ENCODE peak calls at places on chromosomes 16 and 17, in five cellular contexts. One of them, this sample, is unnamed.

GRCh38 chr17:8153957-8154607 is 1.9 kb upstream of the PER1 start:
- DNase-seq in breast epithelium: peak
- DNase-seq in lower leg skin: peak
- DNase-seq in stomach: peak
- DNase-seq in tibial nerve: peak
- DNase-seq in this sample: peak

GRCh38 chr17:19492140-19492539 is 41.5 kb upstream of the SLC47A1 start:
- DNase-seq in tibial nerve: no peak
- DNase-seq in stomach: no peak
- DNase-seq in lower leg skin: peak
- DNase-seq in breast epithelium: peak
- DNase-seq in this sample: no peak

GRCh38 chr16:66741131-66741900 is 10.1 kb downstream of the DYNC1LI2 start:
- DNase-seq in tibial nerve: peak
- DNase-seq in stomach: peak
- DNase-seq in breast epithelium: peak
- DNase-seq in lower leg skin: peak
- DNase-seq in this sample: peak

GRCh38 chr16:12543700-12544476 is 259.8 kb downstream of the CPPED1 start:
- DNase-seq in stomach: no peak
- DNase-seq in tibial nerve: no peak
- DNase-seq in lower leg skin: no peak
- DNase-seq in breast epithelium: no peak
- DNase-seq in this sample: no peak

GRCh38 chr16:58269526-58269925 is 25.3 kb downstream of the PRSS54 start:
- DNase-seq in breast epithelium: no peak
- DNase-seq in tibial nerve: no peak
- DNase-seq in lower leg skin: no peak
- DNase-seq in stomach: no peak
- DNase-seq in this sample: no peak

GRCh38 chr17:73521376-73521775 is 122.9 kb downstream of the SDK2 start:
- DNase-seq in lower leg skin: no peak
- DNase-seq in breast epithelium: no peak
- DNase-seq in tibial nerve: no peak
- DNase-seq in stomach: no peak
- DNase-seq in this sample: no peak

GRCh38 chr16:81592353-81592866 is 147.8 kb downstream of the CMIP start:
- DNase-seq in stomach: no peak
- DNase-seq in breast epithelium: no peak
- DNase-seq in tibial nerve: no peak
- DNase-seq in lower leg skin: no peak
- DNase-seq in this sample: no peak

GRCh38 chr17:6853764-6854442 is 22.4 kb upstream of the TEKT1 start:
- DNase-seq in tibial nerve: no peak
- DNase-seq in breast epithelium: no peak
- DNase-seq in stomach: no peak
- DNase-seq in lower leg skin: no peak
- DNase-seq in this sample: no peak

GRCh38 chr16:70437017-70437581 is 1.8 kb downstream of the ST3GAL2 start:
- DNase-seq in lower leg skin: no peak
- DNase-seq in breast epithelium: no peak
- DNase-seq in stomach: no peak
- DNase-seq in tibial nerve: no peak
- DNase-seq in this sample: no peak

GRCh38 chr16:56343661-56344517 is 81.5 kb downstream of the AMFR start:
- DNase-seq in lower leg skin: no peak
- DNase-seq in stomach: no peak
- DNase-seq in breast epithelium: no peak
- DNase-seq in tibial nerve: no peak
- DNase-seq in this sample: no peak

DNA sequence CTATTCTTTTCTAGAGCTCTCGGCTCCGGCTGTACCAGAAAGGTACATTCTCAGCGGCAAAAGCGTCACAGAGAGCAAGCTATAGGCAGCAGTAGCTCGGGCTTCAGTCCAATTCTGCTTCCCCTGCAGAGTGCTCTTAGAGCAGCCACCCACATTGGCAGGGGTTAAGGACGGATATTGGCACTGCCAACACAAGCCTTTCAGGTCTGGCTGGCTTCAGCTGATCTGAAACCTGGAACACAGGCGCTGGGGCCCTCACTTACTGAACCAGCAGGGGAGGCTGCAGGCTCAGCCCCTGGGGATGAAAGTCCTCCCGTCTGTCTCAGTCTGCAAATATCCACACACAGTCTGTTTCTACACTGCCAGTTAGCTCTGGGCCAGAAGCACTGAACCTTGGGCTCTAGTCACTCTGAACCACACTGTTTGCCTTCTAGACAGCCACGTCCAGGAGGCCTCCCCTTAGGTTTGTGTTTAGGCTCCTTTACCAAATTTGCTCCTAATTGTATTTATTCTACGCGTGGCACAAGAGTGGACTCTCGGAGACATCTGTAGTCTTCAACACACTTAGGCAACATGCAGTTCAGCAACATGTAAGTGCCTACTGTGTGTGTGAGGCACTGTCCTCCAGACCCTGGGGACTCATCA is 40.1 kb downstream of the HIC1 start:
- DNase-seq in lower leg skin: peak
- DNase-seq in stomach: peak
- DNase-seq in breast epithelium: peak
- DNase-seq in tibial nerve: no peak
- DNase-seq in this sample: peak
- TF ChIP-seq POLR2A in lower leg skin: no peak
- TF ChIP-seq POLR2A in stomach: no peak
- TF ChIP-seq POLR2A in breast epithelium: no peak
- TF ChIP-seq POLR2A in tibial nerve: no peak
- TF ChIP-seq POLR2A in this sample: no peak

GRCh38 chr16:681746-682427 is 1.7 kb downstream of the STUB1 start:
- DNase-seq in breast epithelium: no peak
- DNase-seq in tibial nerve: no peak
- DNase-seq in lower leg skin: no peak
- DNase-seq in stomach: no peak
- DNase-seq in this sample: no peak
- TF ChIP-seq POLR2A in breast epithelium: no peak
- TF ChIP-seq POLR2A in tibial nerve: no peak
- TF ChIP-seq POLR2A in lower leg skin: no peak
- TF ChIP-seq POLR2A in stomach: no peak
- TF ChIP-seq POLR2A in this sample: no peak

GRCh38 chr16:2036200-2036966 is 9.7 kb downstream of the NHERF2 start:
- DNase-seq in breast epithelium: no peak
- DNase-seq in tibial nerve: no peak
- DNase-seq in lower leg skin: no peak
- DNase-seq in stomach: no peak
- DNase-seq in this sample: no peak

GRCh38 chr16:2037631-2038358 is 9.8 kb downstream of the NTHL1 start:
- DNase-seq in breast epithelium: no peak
- DNase-seq in lower leg skin: no peak
- DNase-seq in tibial nerve: no peak
- DNase-seq in stomach: no peak
- DNase-seq in this sample: no peak

GRCh38 chr16:2034695-2035430 is 8.2 kb downstream of the NHERF2 start:
- DNase-seq in stomach: no peak
- DNase-seq in breast epithelium: no peak
- DNase-seq in lower leg skin: no peak
- DNase-seq in tibial nerve: no peak
- DNase-seq in this sample: no peak

GRCh38 chr16:2037115-2037514 is 10.4 kb downstream of the NHERF2 start:
- DNase-seq in breast epithelium: no peak
- DNase-seq in tibial nerve: no peak
- DNase-seq in lower leg skin: no peak
- DNase-seq in stomach: no peak
- DNase-seq in this sample: no peak

GRCh38 chr16:2035431-2036199 is 8.9 kb downstream of the NHERF2 start:
- DNase-seq in lower leg skin: no peak
- DNase-seq in tibial nerve: peak
- DNase-seq in stomach: peak
- DNase-seq in breast epithelium: no peak
- DNase-seq in this sample: no peak
- TF ChIP-seq POLR2A in lower leg skin: no peak
- TF ChIP-seq POLR2A in tibial nerve: peak
- TF ChIP-seq POLR2A in stomach: no peak
- TF ChIP-seq POLR2A in breast epithelium: no peak
- TF ChIP-seq POLR2A in this sample: no peak

GRCh38 chr16:10957771-10958486 is 13.6 kb downstream of the CLEC16A start:
- DNase-seq in lower leg skin: no peak
- DNase-seq in tibial nerve: no peak
- DNase-seq in stomach: no peak
- DNase-seq in breast epithelium: peak
- DNase-seq in this sample: no peak
- TF ChIP-seq POLR2A in lower leg skin: no peak
- TF ChIP-seq POLR2A in tibial nerve: no peak
- TF ChIP-seq POLR2A in stomach: no peak
- TF ChIP-seq POLR2A in breast epithelium: no peak
- TF ChIP-seq POLR2A in this sample: no peak

DNA sequence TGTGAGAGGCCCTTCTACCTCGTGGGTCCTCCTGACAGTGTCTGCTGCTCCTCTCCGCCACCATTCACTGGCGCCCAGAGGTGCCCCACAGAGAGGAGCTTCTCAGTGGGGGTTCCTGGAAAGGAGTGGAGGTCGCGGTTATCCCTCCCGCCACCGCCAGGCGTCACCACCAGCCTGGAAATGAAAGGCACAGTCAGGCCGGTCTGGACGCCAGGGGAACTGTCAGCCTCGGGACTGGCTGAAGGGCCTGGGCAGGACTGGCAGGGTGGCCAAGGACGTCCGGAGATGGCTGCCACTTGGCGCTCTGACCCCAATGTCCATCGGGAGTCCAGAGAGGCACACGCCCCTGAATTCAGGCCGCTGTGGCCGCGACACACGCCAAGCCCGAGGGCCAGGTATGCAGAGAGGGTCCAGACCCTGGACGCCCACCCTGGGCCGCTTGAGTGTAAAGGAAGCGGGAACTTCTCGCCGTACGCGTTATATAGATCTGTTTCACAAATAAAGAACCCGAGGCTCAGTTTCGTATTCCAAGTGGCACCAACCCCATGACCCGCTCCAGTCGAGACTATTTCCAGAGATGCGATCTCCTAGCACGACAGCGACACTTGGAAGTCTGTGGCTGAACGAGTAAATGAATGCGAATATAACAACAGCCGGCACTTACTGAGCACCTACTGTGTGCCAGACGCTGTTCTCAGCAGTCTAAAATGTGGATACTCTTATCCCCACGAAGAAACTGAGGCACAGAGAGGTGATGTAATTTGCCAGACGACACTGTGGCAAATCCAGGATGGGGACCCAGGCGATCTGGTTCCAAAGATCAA is 7.6 kb upstream of the NXPH3 start:
- DNase-seq in stomach: peak
- DNase-seq in lower leg skin: peak
- DNase-seq in breast epithelium: peak
- DNase-seq in tibial nerve: peak
- DNase-seq in this sample: peak
- TF ChIP-seq POLR2A in stomach: no peak
- TF ChIP-seq POLR2A in lower leg skin: no peak
- TF ChIP-seq POLR2A in breast epithelium: no peak
- TF ChIP-seq POLR2A in tibial nerve: no peak
- TF ChIP-seq POLR2A in this sample: no peak

DNA sequence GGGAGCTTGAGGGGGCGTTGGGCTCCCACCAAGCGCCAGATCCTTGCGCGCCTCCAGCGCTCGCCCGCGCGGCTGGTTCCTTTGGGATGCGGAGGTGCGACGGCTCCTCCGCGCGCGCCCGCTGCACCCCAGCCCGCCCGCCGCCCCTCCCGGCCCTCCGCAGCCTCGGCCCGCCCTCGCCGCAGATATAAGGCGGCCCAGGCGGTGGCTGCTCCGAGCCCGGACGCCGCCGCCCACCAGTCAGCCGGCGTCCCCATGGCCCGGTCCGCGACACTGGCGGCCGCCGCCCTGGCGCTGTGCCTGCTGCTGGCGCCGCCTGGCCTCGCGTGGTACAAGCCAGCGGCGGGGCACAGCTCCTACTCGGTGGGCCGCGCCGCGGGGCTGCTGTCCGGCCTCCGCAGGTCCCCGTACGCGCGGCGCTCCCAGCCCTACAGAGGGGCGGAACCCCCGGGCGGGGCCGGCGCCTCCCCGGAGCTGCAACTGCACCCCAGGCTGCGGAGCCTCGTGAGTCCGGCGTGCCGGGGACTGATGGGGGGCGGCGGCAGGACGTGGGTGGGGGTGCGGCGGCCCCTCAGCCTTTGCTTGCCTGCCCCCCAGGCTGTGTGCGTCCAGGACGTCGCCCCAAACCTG is at the start of gene NPB:
- DNase-seq in tibial nerve: no peak
- DNase-seq in lower leg skin: no peak
- DNase-seq in stomach: peak
- DNase-seq in breast epithelium: no peak
- DNase-seq in this sample: no peak
- TF ChIP-seq POLR2A in tibial nerve: no peak
- TF ChIP-seq POLR2A in lower leg skin: no peak
- TF ChIP-seq POLR2A in stomach: no peak
- TF ChIP-seq POLR2A in breast epithelium: no peak
- TF ChIP-seq POLR2A in this sample: no peak

GRCh38 chr16:17261197-17261858 is 209.4 kb downstream of the XYLT1 start:
- DNase-seq in breast epithelium: no peak
- DNase-seq in tibial nerve: no peak
- DNase-seq in stomach: no peak
- DNase-seq in lower leg skin: no peak
- DNase-seq in this sample: no peak
- TF ChIP-seq POLR2A in breast epithelium: no peak
- TF ChIP-seq POLR2A in tibial nerve: no peak
- TF ChIP-seq POLR2A in stomach: no peak
- TF ChIP-seq POLR2A in lower leg skin: no peak
- TF ChIP-seq POLR2A in this sample: no peak

DNA sequence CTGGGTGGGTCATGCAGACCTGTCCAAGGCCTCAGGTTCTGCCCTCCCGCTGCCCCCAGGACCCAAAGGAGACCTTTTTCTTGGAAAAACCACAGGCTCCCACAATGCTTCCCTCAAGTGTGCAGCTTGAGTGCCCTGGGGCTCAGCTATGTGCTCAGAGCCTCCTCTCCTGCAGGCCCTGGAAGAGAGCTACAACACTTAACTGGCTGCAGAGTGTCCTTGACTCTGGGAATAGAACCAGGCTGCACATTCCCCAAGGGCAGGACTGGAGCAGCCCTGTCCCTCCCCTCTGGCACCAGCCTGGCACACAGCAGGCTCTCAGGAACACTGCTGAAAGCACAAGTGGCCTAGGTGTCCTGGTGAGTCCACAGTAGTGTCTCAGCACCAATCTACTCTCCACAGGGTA is 4.8 kb upstream of the SREBF1 start:
- DNase-seq in stomach: peak
- DNase-seq in tibial nerve: no peak
- DNase-seq in lower leg skin: no peak
- DNase-seq in breast epithelium: no peak
- DNase-seq in this sample: peak
- TF ChIP-seq POLR2A in stomach: no peak
- TF ChIP-seq POLR2A in tibial nerve: no peak
- TF ChIP-seq POLR2A in lower leg skin: no peak
- TF ChIP-seq POLR2A in breast epithelium: no peak
- TF ChIP-seq POLR2A in this sample: no peak

This sample was measured in prostate gland.